ENCODE peak calls at places on chromosomes 16 and 17, in four cellular contexts. Q is HCT116, O is HepG2, D is K562. G is an unnamed sample.

GRCh38 chr17:50599606-50600005 is 35.1 kb upstream of the ABCC3 start:
- DNase-seq in O (no peak), D (no peak), Q (no peak), G (no peak)

GRCh38 chr17:19248923-19249574 is 11.9 kb downstream of the EPN2 start:
- DNase-seq in D (no peak), Q (no peak), O (no peak), G (peak)

GRCh38 chr17:67990909-67991308 is 5.4 kb downstream of the C17orf58 start:
- DNase-seq in O (no peak), D (no peak), Q (no peak), G (no peak)

GRCh38 chr16:2475413-2476344 is 752 bp downstream of the TBC1D24 start:
- DNase-seq in O (no peak), Q (no peak), D (peak), G (no peak)

GRCh38 chr17:65638221-65638940 is 76.9 kb upstream of the AXIN2 start:
- DNase-seq in O (peak), D (no peak), Q (no peak), G (no peak)

GRCh38 chr16:6615661-6616060 is 717.0 kb upstream of the RBFOX1 start:
- DNase-seq in O (no peak), D (no peak), Q (no peak), G (no peak)

GRCh38 chr16:11507350-11507749 is 79.4 kb downstream of the LITAF start:
- DNase-seq in Q (no peak), D (no peak), O (no peak), G (no peak)

GRCh38 chr17:35117984-35118383 is 1.7 kb downstream of the RAD51D start:
- DNase-seq in D (no peak), Q (no peak), O (peak), G (no peak)

GRCh38 chr16:51326131-51326856 is 175.2 kb upstream of the SALL1 start:
- DNase-seq in O (no peak), Q (no peak), D (peak), G (no peak)

GRCh38 chr17:15289285-15290185 is 24.4 kb upstream of the PMP22 start:
- DNase-seq in O (peak), Q (no peak), D (peak), G (peak)

GRCh38 chr17:8140413-8141029 is 11.7 kb downstream of the PER1 start:
- DNase-seq in Q (no peak), D (no peak), O (no peak), G (no peak)

GRCh38 chr17:50059759-50060273 is 3.9 kb downstream of the ITGA3 start:
- DNase-seq in D (no peak), Q (no peak), O (no peak), G (peak)

GRCh38 chr17:39663688-39664580 is 1.2 kb upstream of the TCAP start:
- DNase-seq in O (peak), D (peak), Q (peak), G (no peak)

GRCh38 chr17:67137860-67138259 is 93.5 kb downstream of the CACNG1 start:
- DNase-seq in D (no peak), O (no peak), Q (no peak), G (no peak)

GRCh38 chr17:10172778-10173177 is 25.6 kb downstream of the GAS7 start:
- DNase-seq in D (no peak), O (no peak), Q (no peak), G (no peak)

GRCh38 chr16:11835891-11836652 is 15.3 kb downstream of the RSL1D1 start:
- DNase-seq in O (no peak), D (peak), Q (no peak), G (no peak)

GRCh38 chr16:6165330-6165984 is 1067.9 kb upstream of the EEF2KMT start:
- DNase-seq in D (peak), Q (no peak), O (no peak), G (no peak)

GRCh38 chr16:3738541-3738940 is 21.2 kb upstream of the TRAP1 start:
- DNase-seq in Q (no peak), D (no peak), O (no peak), G (no peak)

GRCh38 chr17:910503-911194 is 68.9 kb downstream of the NXN start:
- DNase-seq in Q (no peak), O (no peak), D (no peak), G (no peak)

GRCh38 chr17:66420961-66421371 is 118.6 kb downstream of the PRKCA start:
- DNase-seq in Q (no peak), D (no peak), O (peak), G (no peak)

GRCh38 chr17:43431741-43432523 is 33.1 kb downstream of the ARL4D start:
- DNase-seq in D (no peak), Q (no peak), O (no peak), G (peak)

GRCh38 chr17:1592751-1593629 is 30.4 kb upstream of the PITPNA start:
- DNase-seq in Q (no peak), O (peak), D (peak), G (peak)

GRCh38 chr17:57708401-57708800 is 36.7 kb downstream of the CCDC182 start:
- DNase-seq in O (no peak), D (no peak), Q (no peak), G (no peak)

GRCh38 chr17:81926451-81927144 is 937 bp downstream of the MAFG start:
- DNase-seq in Q (peak), D (peak), O (peak), G (peak)

GRCh38 chr16:20114356-20114755 is 40.7 kb upstream of the GPR139 start:
- DNase-seq in Q (peak), O (no peak), D (no peak), G (no peak)

GRCh38 chr17:82754297-82755208 is 2.7 kb downstream of the TBCD start:
- DNase-seq in Q (peak), D (peak), O (no peak), G (no peak)

GRCh38 chr17:44919885-44920564 is 4.7 kb upstream of the GFAP start:
- DNase-seq in D (peak), O (peak), Q (peak), G (peak)

GRCh38 chr17:82661717-82662683 is 13.8 kb upstream of the WDR45B start:
- DNase-seq in O (no peak), Q (no peak), D (no peak), G (no peak)

GRCh38 chr16:26464576-26465266 is 602.0 kb upstream of the C16orf82 start:
- DNase-seq in D (peak), O (no peak), Q (no peak), G (no peak)

GRCh38 chr16:49492090-49492801 is 118.6 kb downstream of the C16orf78 start:
- DNase-seq in O (no peak), D (peak), Q (no peak), G (peak)

GRCh38 chr17:60599220-60599619 is 773 bp upstream of the PPM1D start:
- DNase-seq in D (no peak), O (no peak), Q (peak), G (no peak)

GRCh38 chr16:72723781-72724180 is 324.1 kb downstream of the ZFHX3 start:
- DNase-seq in Q (peak), D (no peak), O (no peak), G (no peak)

GRCh38 chr17:76554131-76554530 is 14.3 kb downstream of the PRCD start:
- DNase-seq in Q (no peak), O (no peak), D (no peak), G (no peak)

GRCh38 chr16:54212893-54213292 is 73.7 kb downstream of the IRX3 start:
- DNase-seq in O (no peak), Q (no peak), D (no peak), G (no peak)

GRCh38 chr17:67696853-67697505 is 20.8 kb upstream of the NOL11 start:
- DNase-seq in Q (no peak), D (no peak), O (no peak), G (no peak)

GRCh38 chr16:30183961-30184429 is 593 bp downstream of the CORO1A start:
- DNase-seq in Q (no peak), O (no peak), D (no peak), G (no peak)

GRCh38 chr16:33059206-33059605 is 134.8 kb upstream of the TP53TG3C start:
- DNase-seq in D (no peak), Q (no peak), O (no peak), G (no peak)

GRCh38 chr16:66269631-66270332 is 96.7 kb upstream of the CDH5 start:
- DNase-seq in D (no peak), Q (no peak), O (no peak), G (no peak)
- TF ChIP-seq EZH2 in D (no peak), Q (no peak), O (no peak), G (no peak)

GRCh38 chr17:62703269-62703775 is 75.9 kb downstream of the MRC2 start:
- DNase-seq in D (no peak), O (no peak), Q (no peak), G (peak)
- TF ChIP-seq MAX in D (no peak), O (no peak), Q (no peak), G (no peak)

GRCh38 chr17:46770818-46771600 is 47.5 kb downstream of the WNT3 start:
- DNase-seq in Q (no peak), D (peak), O (peak), G (peak)
- TF ChIP-seq EZH2 in Q (no peak), D (no peak), O (no peak), G (no peak)

GRCh38 chr17:80791758-80792284 is 199.8 kb upstream of the CHMP6 start:
- DNase-seq in Q (peak), O (peak), D (peak), G (peak)
- TF ChIP-seq MAX in Q (peak), O (peak), D (no peak), G (peak)

GRCh38 chr16:1152651-1153259 is at the start of gene CACNA1H:
- DNase-seq in O (no peak), Q (no peak), D (peak), G (no peak)

GRCh38 chr16:1152123-1152638 is 725 bp upstream of the CACNA1H start:
- DNase-seq in O (no peak), Q (no peak), D (peak), G (no peak)

GRCh38 chr16:1154887-1155331 is 2.0 kb downstream of the CACNA1H start:
- DNase-seq in Q (no peak), D (no peak), O (peak), G (no peak)

GRCh38 chr16:1154291-1154886 is 1.5 kb downstream of the CACNA1H start:
- DNase-seq in Q (no peak), O (no peak), D (no peak), G (no peak)

DNA sequence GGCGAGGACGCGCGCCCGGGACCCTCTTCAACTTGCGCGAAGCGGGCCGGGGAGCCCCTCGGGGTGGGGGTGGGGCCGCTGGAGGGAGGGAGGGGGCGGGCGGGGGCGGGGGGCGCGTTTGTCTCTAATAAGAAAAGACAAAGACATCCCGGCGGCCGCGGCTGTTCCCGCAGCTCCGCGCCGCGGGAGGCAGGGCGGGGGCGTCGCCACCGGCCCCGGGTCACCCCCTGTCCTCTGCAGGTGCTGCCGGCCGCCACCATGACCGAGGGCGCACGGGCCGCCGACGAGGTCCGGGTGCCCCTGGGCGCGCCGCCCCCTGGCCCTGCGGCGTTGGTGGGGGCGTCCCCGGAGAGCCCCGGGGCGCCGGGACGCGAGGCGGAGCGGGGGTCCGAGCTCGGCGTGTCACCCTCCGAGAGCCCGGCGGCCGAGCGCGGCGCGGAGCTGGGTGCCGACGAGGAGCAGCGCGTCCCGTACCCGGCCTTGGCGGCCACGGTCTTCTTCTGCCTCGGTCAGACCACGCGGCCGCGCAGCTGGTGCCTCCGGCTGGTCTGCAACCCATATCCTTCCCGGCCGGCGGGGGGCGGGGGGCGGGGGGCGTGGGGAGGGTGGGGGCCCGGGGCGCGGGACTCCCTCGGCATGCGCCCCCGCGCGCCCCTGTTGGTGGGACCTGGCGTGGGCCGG is 714 bp downstream of the CACNA1H start:
- DNase-seq in O (no peak), Q (no peak), D (no peak), G (no peak)
- TF ChIP-seq EZH2 in O (no peak), Q (no peak), D (no peak), G (peak)

GRCh38 chr16:89073346-89074221 is 20.1 kb upstream of the ACSF3 start:
- DNase-seq in Q (no peak), D (no peak), O (no peak), G (no peak)

GRCh38 chr16:89070590-89070989 is 23.1 kb upstream of the ACSF3 start:
- DNase-seq in D (no peak), Q (no peak), O (no peak), G (no peak)

GRCh38 chr16:89069920-89070319 is 23.7 kb upstream of the ACSF3 start:
- DNase-seq in D (no peak), Q (no peak), O (no peak), G (no peak)

GRCh38 chr16:89072216-89073130 is 21.2 kb upstream of the ACSF3 start:
- DNase-seq in D (no peak), Q (no peak), O (no peak), G (no peak)

DNA sequence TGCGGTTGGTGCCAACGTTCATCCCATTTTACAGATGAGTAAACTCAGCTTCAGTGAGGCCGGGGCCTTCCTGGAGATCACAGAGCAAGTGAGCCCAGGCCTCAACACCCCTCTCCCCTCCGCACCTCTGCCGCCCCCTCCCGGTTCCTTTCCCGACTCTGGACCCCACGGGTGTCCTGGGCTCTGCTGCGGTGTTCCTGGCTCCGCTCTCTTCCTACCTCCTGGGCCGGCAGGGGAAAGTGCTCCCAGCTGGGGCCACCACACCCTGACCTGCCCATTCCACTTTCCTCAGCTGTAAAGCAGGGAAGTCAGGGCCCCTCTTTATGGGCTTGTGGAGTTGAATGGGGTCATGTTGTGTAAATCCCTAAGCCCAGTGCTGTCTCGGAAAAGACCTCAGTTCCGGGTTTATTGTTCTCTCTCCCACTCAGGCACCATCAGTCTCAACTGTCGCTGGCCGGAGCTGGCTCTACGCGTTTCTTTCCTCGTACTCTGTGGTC is 21.9 kb upstream of the ACSF3 start:
- DNase-seq in D (peak), O (no peak), Q (no peak), G (no peak)
- TF ChIP-seq MAX in D (no peak), O (no peak), Q (no peak), G (no peak)

GRCh38 chr17:79741751-79742588 is 11.2 kb downstream of the ENPP7 start:
- DNase-seq in Q (peak), D (peak), O (peak), G (peak)
- TF ChIP-seq EZH2 in Q (no peak), D (no peak), O (no peak), G (peak)

G was measured in endothelial cell of umbilical vein.